ENCODE peak calls at places on chromosomes 2 and 18, in seven cellular contexts. R is sigmoid colon, O is transverse colon, G is prostate gland, J is HCT116, K is K562, V is H1. Q is an unnamed sample.

GRCh38 chr2:166134252-166135151 is 6.7 kb upstream of the SCN1A start:
- DNase-seq in J (no peak), G (no peak), O (no peak), K (no peak), R (no peak), V (no peak), Q (no peak)

GRCh38 chr2:119679846-119680245 is 845 bp downstream of the TMEM177 start:
- DNase-seq in K (no peak), R (no peak), O (no peak), G (no peak), V (no peak), J (no peak), Q (no peak)

GRCh38 chr18:40607741-40608140 is 1347.3 kb upstream of the PIK3C3 start:
- DNase-seq in J (no peak), K (no peak), G (no peak), O (no peak), V (no peak), R (no peak), Q (no peak)

GRCh38 chr2:187252063-187252462 is 196.0 kb downstream of the CALCRL start:
- DNase-seq in O (no peak), J (no peak), K (no peak), R (no peak), G (no peak), V (no peak), Q (no peak)

GRCh38 chr2:238061310-238062202 is 755 bp downstream of the SCLY start:
- DNase-seq in R (peak), J (no peak), O (peak), V (no peak), G (peak), K (peak), Q (no peak)

GRCh38 chr18:32337821-32338220 is 132.9 kb downstream of the GAREM1 start:
- DNase-seq in O (no peak), J (no peak), R (no peak), V (no peak), G (no peak), K (no peak), Q (no peak)

GRCh38 chr2:51441786-51442185 is 409.9 kb upstream of the NRXN1 start:
- DNase-seq in O (no peak), R (no peak), V (no peak), G (no peak), K (no peak), J (no peak), Q (no peak)

GRCh38 chr18:79315589-79315988 is 80.1 kb upstream of the NFATC1 start:
- DNase-seq in R (no peak), V (no peak), K (no peak), J (no peak), G (no peak), O (no peak), Q (no peak)

GRCh38 chr2:218285604-218286003 is 6.7 kb downstream of the TMBIM1 start:
- DNase-seq in V (no peak), G (peak), R (peak), J (no peak), K (no peak), O (no peak), Q (peak)

GRCh38 chr18:48896875-48897511 is 53.8 kb downstream of the SMAD7 start:
- DNase-seq in O (peak), G (no peak), K (peak), R (peak), J (no peak), V (no peak), Q (peak)

GRCh38 chr2:52597361-52597760 is 1170.2 kb upstream of the CHAC2 start:
- DNase-seq in O (no peak), J (no peak), K (no peak), G (no peak), R (no peak), V (no peak), Q (no peak)

GRCh38 chr2:166516712-166517303 is 22.8 kb upstream of the SCN7A start:
- DNase-seq in G (no peak), K (peak), J (no peak), V (no peak), O (peak), R (no peak), Q (no peak)

GRCh38 chr2:218501665-218502064 is 66.5 kb downstream of the USP37 start:
- DNase-seq in R (no peak), J (no peak), O (no peak), K (no peak), V (no peak), G (no peak), Q (no peak)

GRCh38 chr2:239276813-239277193 is 124.0 kb downstream of the HDAC4 start:
- DNase-seq in G (no peak), R (no peak), V (no peak), K (no peak), J (no peak), O (no peak), Q (peak)

GRCh38 chr2:239273280-239274234 is 127.3 kb downstream of the HDAC4 start:
- DNase-seq in K (no peak), G (no peak), J (no peak), V (no peak), R (no peak), O (peak), Q (peak)

GRCh38 chr2:239274391-239275001 is 126.3 kb downstream of the HDAC4 start:
- DNase-seq in R (peak), O (peak), J (peak), K (peak), G (no peak), V (no peak), Q (peak)

GRCh38 chr2:239275871-239276812 is 124.7 kb downstream of the HDAC4 start:
- DNase-seq in V (no peak), J (no peak), O (peak), G (no peak), R (peak), K (no peak), Q (peak)

GRCh38 chr2:239275037-239275685 is 125.7 kb downstream of the HDAC4 start:
- DNase-seq in O (peak), G (peak), K (peak), V (no peak), J (peak), R (peak), Q (peak)
- TF ChIP-seq POLR2AphosphoS5 in O (peak), G (peak), K (peak), V (no peak), J (peak), R (peak), Q (no peak)

GRCh38 chr18:10559566-10560456 is 34.0 kb downstream of the NAPG start:
- DNase-seq in V (no peak), J (no peak), O (no peak), G (no peak), R (peak), K (peak), Q (no peak)
- TF ChIP-seq POLR2A in V (no peak), J (no peak), O (no peak), G (no peak), R (no peak), K (no peak), Q (no peak)

GRCh38 chr2:173580869-173581268 is 226.2 kb downstream of the CDCA7 start:
- DNase-seq in V (no peak), R (no peak), K (no peak), O (no peak), G (no peak), J (no peak), Q (no peak)
- H3K27ac ChIP-seq in V (no peak), R (no peak), K (no peak), O (no peak), G (no peak), J (no peak), Q (no peak)

GRCh38 chr2:19855528-19856431 is 46.0 kb downstream of the TTC32 start:
- DNase-seq in J (no peak), G (no peak), V (no peak), R (no peak), O (no peak), K (no peak), Q (no peak)
- TF ChIP-seq POLR2AphosphoS5 in J (no peak), G (no peak), V (no peak), R (peak), O (peak), K (no peak), Q (no peak)

DNA sequence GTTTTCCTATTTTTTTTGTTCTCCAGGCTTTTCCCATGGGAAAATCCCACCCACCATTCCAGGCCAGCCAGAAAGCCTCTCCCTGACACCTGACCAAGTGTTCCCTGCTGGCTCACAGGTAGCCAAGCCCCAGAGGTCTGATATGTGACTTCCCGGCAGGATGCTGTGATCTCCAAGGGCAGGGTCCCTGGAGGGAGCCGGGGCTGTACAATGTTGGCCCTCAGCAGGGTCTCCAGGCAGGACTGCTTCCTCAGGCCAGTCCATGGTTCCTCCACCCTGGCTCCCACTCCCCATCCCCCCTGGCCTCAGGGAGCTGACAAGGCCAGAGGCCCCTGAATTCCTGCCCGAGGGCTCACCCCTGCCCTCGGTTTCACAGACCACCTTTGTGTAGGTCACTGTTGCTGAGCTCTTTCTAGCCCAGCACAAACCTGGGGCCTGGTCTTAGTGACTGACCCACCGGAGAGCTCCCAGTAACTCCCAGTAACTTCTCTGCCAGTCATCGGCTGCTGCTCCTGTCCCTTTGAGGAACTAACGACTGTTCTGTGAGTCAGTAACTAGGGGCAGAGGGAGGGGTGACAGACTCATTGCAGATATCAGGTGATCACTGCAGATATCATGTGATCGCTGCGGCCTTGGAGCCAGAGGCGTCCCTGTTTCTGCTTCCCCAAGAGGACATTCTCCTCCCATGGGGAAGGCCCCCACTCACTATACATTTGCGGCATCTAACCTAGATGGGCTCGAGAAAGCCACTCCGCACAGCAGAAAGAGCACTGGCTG is 38.7 kb downstream of the SDC1 start:
- DNase-seq in G (no peak), O (peak), K (peak), J (no peak), R (no peak), V (no peak), Q (peak)
- TF ChIP-seq POLR2A in G (peak), O (peak), K (no peak), J (no peak), R (no peak), V (no peak), Q (no peak)

GRCh38 chr2:150255528-150255927 is 231.9 kb downstream of the RND3 start:
- DNase-seq in K (no peak), O (no peak), J (no peak), V (no peak), R (no peak), G (no peak), Q (no peak)
- H3K27ac ChIP-seq in K (no peak), O (no peak), J (no peak), V (no peak), R (no peak), G (no peak), Q (no peak)

GRCh38 chr18:407825-408224 is 92.7 kb downstream of the COLEC12 start:
- DNase-seq in G (no peak), K (no peak), V (no peak), J (no peak), R (no peak), O (no peak), Q (no peak)

GRCh38 chr18:408367-408766 is 92.1 kb downstream of the COLEC12 start:
- DNase-seq in R (no peak), V (no peak), G (no peak), J (no peak), K (no peak), O (no peak), Q (no peak)

GRCh38 chr18:406677-407076 is 93.8 kb downstream of the COLEC12 start:
- DNase-seq in K (no peak), O (no peak), J (no peak), R (no peak), G (no peak), V (no peak), Q (no peak)

GRCh38 chr18:410103-410502 is 90.4 kb downstream of the COLEC12 start:
- DNase-seq in G (no peak), J (no peak), K (no peak), O (no peak), V (no peak), R (no peak), Q (no peak)

GRCh38 chr18:407168-407567 is 93.3 kb downstream of the COLEC12 start:
- DNase-seq in O (no peak), J (no peak), V (no peak), K (no peak), G (no peak), R (no peak), Q (no peak)
- TF ChIP-seq POLR2AphosphoS5 in O (no peak), J (no peak), V (no peak), K (no peak), G (no peak), R (no peak), Q (no peak)

GRCh38 chr2:55618025-55618648 is 715 bp upstream of the PPP4R3B start:
- DNase-seq in J (no peak), O (no peak), G (no peak), K (no peak), V (no peak), R (no peak), Q (no peak)
- TF ChIP-seq POLR2A in J (no peak), O (no peak), G (no peak), K (no peak), V (no peak), R (no peak), Q (no peak)

GRCh38 chr2:69933839-69934613 is 19.1 kb downstream of the MXD1 start:
- DNase-seq in J (no peak), R (no peak), K (peak), V (no peak), G (no peak), O (no peak), Q (no peak)
- H3K27ac ChIP-seq in J (no peak), R (peak), K (peak), V (no peak), G (no peak), O (peak), Q (peak)

DNA sequence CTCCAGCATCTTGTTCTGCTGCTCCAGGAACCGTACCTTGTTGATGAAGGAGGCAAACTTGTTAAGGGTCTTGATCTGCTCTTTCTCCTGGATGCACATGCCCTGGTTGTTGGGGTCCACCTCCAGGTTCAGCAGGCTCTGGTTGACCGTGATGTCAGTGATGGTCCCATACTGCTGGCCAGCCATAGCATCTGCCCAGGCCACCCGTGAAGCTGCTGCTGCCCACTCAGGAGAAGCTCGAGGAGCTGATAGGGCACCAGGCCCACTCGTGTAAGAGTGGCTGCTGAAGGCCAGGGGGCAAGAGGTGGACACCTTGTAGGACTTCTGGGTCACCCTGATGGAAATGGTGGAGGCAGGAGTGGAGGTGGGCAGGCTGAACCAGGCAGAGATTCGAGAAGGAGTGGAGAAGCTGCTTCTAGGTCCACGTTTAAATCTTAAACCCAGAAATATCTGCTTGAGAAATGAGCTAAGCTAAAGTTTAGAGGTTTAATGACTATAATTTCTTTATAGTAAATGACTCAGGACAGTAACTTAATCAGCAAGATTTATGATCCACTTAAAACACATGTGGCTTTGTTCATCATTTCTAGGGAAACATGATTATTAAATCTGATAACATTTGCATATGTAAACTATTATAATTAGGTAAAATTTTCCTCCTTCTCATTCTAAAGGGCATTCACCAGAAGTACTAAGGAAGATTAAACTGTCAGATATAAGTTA is 358.7 kb upstream of the SETBP1 start:
- DNase-seq in V (no peak), O (no peak), R (no peak), G (no peak), J (no peak), K (no peak), Q (no peak)
- TF ChIP-seq POLR2AphosphoS5 in V (no peak), O (no peak), R (no peak), G (no peak), J (no peak), K (no peak), Q (no peak)

Q was measured in stomach.